ENCODE peak calls at places on chromosomes 2 and 18, in five cellular contexts. X, B, F, S and K are unnamed samples.

GRCh38 chr2:191678437-191679110 is 638 bp downstream of the NABP1 start:
- DNase-seq in X (peak; percentile 78), B (no peak), F (peak; percentile 60), S (peak; percentile 74), K (no peak)

GRCh38 chr2:96856776-96857673 is 791 bp downstream of the ANKRD39 start:
- DNase-seq in X (peak; percentile 78), B (no peak), F (peak; percentile 39), S (peak; percentile 68), K (peak; percentile 53)

GRCh38 chr2:129318581-129319421 is 660.7 kb upstream of the RAB6C start:
- DNase-seq in X (no peak), B (no peak), F (no peak), S (no peak), K (no peak)

GRCh38 chr2:48414980-48415764 is 114.8 kb upstream of the STON1 start:
- DNase-seq in X (no peak), B (no peak), F (peak; percentile 6), S (peak; percentile 55), K (peak; percentile 99)

GRCh38 chr2:121071058-121071504 is 213.9 kb downstream of the TFCP2L1 start:
- DNase-seq in X (peak; percentile 77), B (no peak), F (peak; percentile 58), S (no peak), K (peak; percentile 54)

GRCh38 chr18:36112302-36112701 is 16.8 kb downstream of the SLC39A6 start:
- DNase-seq in X (no peak), B (no peak), F (no peak), S (no peak), K (no peak)

GRCh38 chr2:111029135-111029927 is 91.4 kb upstream of the BCL2L11 start:
- DNase-seq in X (no peak), B (no peak), F (no peak), S (no peak), K (no peak)

GRCh38 chr2:173493874-173494273 is 139.2 kb downstream of the CDCA7 start:
- DNase-seq in X (no peak), B (no peak), F (no peak), S (no peak), K (no peak)

GRCh38 chr2:85889648-85890281 is 975 bp upstream of the ST3GAL5 start:
- DNase-seq in X (no peak), B (no peak), F (no peak), S (no peak), K (no peak)

GRCh38 chr2:73290049-73290839 is 3.1 kb downstream of the EGR4 start:
- DNase-seq in X (no peak), B (no peak), F (peak; percentile 61), S (peak; percentile 68), K (peak; percentile 94)

GRCh38 chr2:17482651-17483050 is 35.6 kb downstream of the RAD51AP2 start:
- DNase-seq in X (no peak), B (no peak), F (no peak), S (peak; percentile 34), K (no peak)

GRCh38 chr18:6203791-6204190 is 210.9 kb downstream of the L3MBTL4 start:
- DNase-seq in X (no peak), B (no peak), F (no peak), S (no peak), K (peak; percentile 93)

GRCh38 chr2:226791487-226792081 is 8.0 kb downstream of the IRS1 start:
- DNase-seq in X (peak; percentile 95), B (peak; percentile 83), F (peak; percentile 84), S (peak; percentile 95), K (peak; percentile 84)

GRCh38 chr2:198004921-198005829 is 200.8 kb downstream of the PLCL1 start:
- DNase-seq in X (no peak), B (no peak), F (no peak), S (peak; percentile 81), K (no peak)

GRCh38 chr2:216838146-216838545 is 21.7 kb downstream of the TNP1 start:
- DNase-seq in X (no peak), B (no peak), F (no peak), S (no peak), K (no peak)

GRCh38 chr2:112142525-112143078 is 4.4 kb downstream of the FBLN7 start:
- DNase-seq in X (no peak), B (no peak), F (no peak), S (no peak), K (no peak)

GRCh38 chr2:239549711-239550265 is 149.0 kb upstream of the HDAC4 start:
- DNase-seq in X (peak; percentile 74), B (no peak), F (no peak), S (no peak), K (no peak)